ENCODE peak calls at places on chromosomes 4 and X, in five cellular contexts. E is aorta, B is PC-9, G is psoas muscle, H is heart right ventricle. S is an unnamed sample. For H3K9me3 and H3K27me3, the result is how much of the 10 kb centered on the place peaks cover.

GRCh38 chr4:113784497-113785254 is 23.1 kb upstream of the CAMK2D start:
- DNase-seq in H (no peak), B (no peak), G (no peak), E (no peak), S (no peak)

GRCh38 chr4:142917678-142918077 is 71.6 kb upstream of the INPP4B start:
- DNase-seq in G (no peak), E (no peak), B (no peak), H (no peak), S (no peak)

GRCh38 chr4:61443813-61444510 is 243.8 kb downstream of the ADGRL3 start:
- DNase-seq in E (no peak), H (no peak), G (no peak), B (peak), S (no peak)

GRCh38 chr4:112861378-112862317 is 187.8 kb upstream of the ANK2 start:
- DNase-seq in E (no peak), G (no peak), H (no peak), B (no peak), S (no peak)

GRCh38 chr4:109206610-109207009 is 95.8 kb downstream of the COL25A1 start:
- DNase-seq in B (no peak), H (no peak), G (no peak), E (no peak), S (no peak)

GRCh38 chr4:118968006-118968405 is 79.4 kb downstream of the SYNPO2 start:
- DNase-seq in E (no peak), H (no peak), G (peak), B (peak), S (peak)

GRCh38 chr4:54005475-54005874 is 58.9 kb downstream of the CHIC2 start:
- DNase-seq in E (no peak), G (no peak), B (no peak), H (no peak), S (no peak)

GRCh38 chr4:62816566-62816965 is 1592.7 kb downstream of the TECRL start:
- DNase-seq in B (no peak), G (no peak), H (no peak), E (no peak), S (no peak)

GRCh38 chr4:66275381-66276060 is 605.2 kb upstream of the EPHA5 start:
- DNase-seq in H (no peak), G (no peak), B (no peak), E (no peak), S (no peak)

GRCh38 chr4:2482693-2483092 is 13.8 kb downstream of the RNF4 start:
- DNase-seq in B (no peak), E (peak), G (peak), H (no peak), S (no peak)

GRCh38 chrX:86014421-86014820 is 32.9 kb downstream of the CHM start:
- DNase-seq in H (no peak), B (no peak), E (no peak), G (no peak), S (no peak)

GRCh38 chrX:1420371-1420770 is 28.5 kb upstream of the SLC25A6 start:
- DNase-seq in B (no peak), E (peak), H (no peak), G (no peak), S (no peak)

GRCh38 chr4:53688186-53688790 is 97.0 kb upstream of the LNX1 start:
- DNase-seq in B (no peak), E (no peak), G (no peak), H (no peak), S (no peak)

GRCh38 chr4:109046549-109047171 is 255.8 kb downstream of the COL25A1 start:
- DNase-seq in G (no peak), H (no peak), B (no peak), E (no peak), S (no peak)

GRCh38 chr4:16337936-16338335 is 111.7 kb upstream of the TAPT1 start:
- DNase-seq in E (no peak), B (no peak), H (no peak), G (no peak), S (no peak)

GRCh38 chr4:108193891-108194672 is 25.4 kb upstream of the LEF1 start:
- DNase-seq in E (no peak), H (no peak), G (no peak), B (no peak), S (no peak)

GRCh38 chr4:108502366-108502765 is 118.0 kb upstream of the RPL34 start:
- DNase-seq in G (no peak), H (no peak), E (no peak), B (no peak), S (no peak)

GRCh38 chrX:19904778-19905367 is 17.5 kb upstream of the SH3KBP1 start:
- DNase-seq in H (no peak), E (no peak), G (no peak), B (peak), S (no peak)

GRCh38 chr4:187042251-187042650 is 318.6 kb upstream of the FAT1 start:
- DNase-seq in H (no peak), B (no peak), G (no peak), E (no peak), S (no peak)

GRCh38 chr4:72505314-72505744 is 63.7 kb downstream of the ADAMTS3 start:
- DNase-seq in H (no peak), G (no peak), B (peak), E (no peak), S (no peak)

GRCh38 chr4:102318105-102318504 is 27.2 kb downstream of the SLC39A8 start:
- DNase-seq in G (no peak), B (no peak), E (no peak), H (no peak), S (no peak)

GRCh38 chrX:111181883-111182400 is 86.0 kb downstream of the PAK3 start:
- DNase-seq in B (no peak), G (no peak), E (no peak), H (no peak), S (no peak)

GRCh38 chr4:9924750-9925149 is 96.5 kb downstream of the SLC2A9 start:
- DNase-seq in G (no peak), B (peak), E (no peak), H (no peak), S (no peak)

GRCh38 chr4:40317921-40318658 is 17.0 kb upstream of the CHRNA9 start:
- DNase-seq in G (no peak), E (no peak), H (no peak), B (no peak), S (no peak)

GRCh38 chrX:44873415-44874270 is 655 bp downstream of the KDM6A start:
- DNase-seq in E (peak), B (peak), H (peak), G (peak), S (peak)

GRCh38 chr4:24963277-24963676 is 50.4 kb upstream of the CCDC149 start:
- DNase-seq in G (no peak), H (no peak), E (no peak), B (no peak), S (no peak)

GRCh38 chr4:123977623-123978022 is 581.0 kb downstream of the SPRY1 start:
- DNase-seq in B (no peak), G (no peak), H (no peak), E (no peak), S (no peak)

GRCh38 chrX:13762015-13762414 is 27.5 kb downstream of the OFD1 start:
- DNase-seq in H (no peak), E (no peak), B (no peak), G (no peak), S (no peak)

GRCh38 chr4:8393593-8394038 is 46.9 kb downstream of the ACOX3 start:
- DNase-seq in B (peak), H (no peak), G (peak), E (peak), S (peak)

GRCh38 chr4:173835863-173836262 is 305.8 kb upstream of the HAND2 start:
- DNase-seq in E (no peak), G (no peak), B (no peak), H (no peak), S (peak)

GRCh38 chrX:144616317-144616716 is 631.0 kb upstream of the SPANXN1 start:
- DNase-seq in B (no peak), G (no peak), E (no peak), H (no peak), S (no peak)

GRCh38 chr4:96652821-96653220 is 812.9 kb downstream of the PDHA2 start:
- DNase-seq in B (no peak), E (no peak), G (no peak), H (no peak), S (no peak)

GRCh38 chr4:121726642-121727268 is 30.0 kb upstream of the ANXA5 start:
- DNase-seq in E (no peak), H (no peak), B (no peak), G (no peak), S (no peak)

GRCh38 chrX:37712458-37712857 is 26.9 kb downstream of the XK start:
- DNase-seq in E (no peak), H (no peak), G (no peak), B (no peak), S (no peak)

GRCh38 chr4:101556845-101557244 is 209.5 kb upstream of the PPP3CA start:
- DNase-seq in H (no peak), E (no peak), G (no peak), B (no peak), S (no peak)

GRCh38 chr4:154781126-154781982 is at the start of gene RBM46:
- DNase-seq in E (no peak), H (no peak), G (no peak), B (no peak), S (no peak)

GRCh38 chr4:445410-445809 is 53.5 kb downstream of the ZNF721 start:
- DNase-seq in H (no peak), B (no peak), E (no peak), G (no peak), S (no peak)
- H3K9me3 ChIP-seq in H (half or more), B (half or more), E (under half), G (half or more), S (half or more)

DNA sequence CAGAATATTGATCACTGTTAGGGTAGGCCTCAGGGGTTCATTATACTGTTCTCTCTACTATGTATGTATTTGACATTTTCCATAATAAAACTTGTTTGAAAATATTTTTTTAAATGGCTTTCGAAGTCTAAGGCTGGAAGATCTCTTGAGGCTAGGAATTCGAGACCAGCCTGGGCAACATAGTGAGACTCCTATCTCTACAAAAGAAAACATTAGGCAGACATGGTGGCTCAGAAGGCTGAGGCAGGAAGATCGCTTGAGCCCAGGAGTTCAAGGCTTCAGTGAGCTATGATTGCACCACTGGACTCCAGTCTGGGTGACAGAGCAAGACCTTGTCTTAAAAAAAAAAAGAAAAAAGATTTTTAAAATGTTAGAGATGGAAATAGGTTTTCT is 15.5 kb upstream of the TBC1D14 start:
- DNase-seq in G (no peak), B (no peak), H (no peak), E (no peak), S (no peak)
- H3K27ac ChIP-seq in G (peak), B (no peak), H (no peak), E (no peak), S (no peak)

GRCh38 chrX:41824551-41824950 is 98.8 kb downstream of the CASK start:
- DNase-seq in B (no peak), G (no peak), E (no peak), H (no peak), S (no peak)
- H3K27me3 ChIP-seq in B (under half), G (under half), E (under half), H (under half), S (under half)

DNA sequence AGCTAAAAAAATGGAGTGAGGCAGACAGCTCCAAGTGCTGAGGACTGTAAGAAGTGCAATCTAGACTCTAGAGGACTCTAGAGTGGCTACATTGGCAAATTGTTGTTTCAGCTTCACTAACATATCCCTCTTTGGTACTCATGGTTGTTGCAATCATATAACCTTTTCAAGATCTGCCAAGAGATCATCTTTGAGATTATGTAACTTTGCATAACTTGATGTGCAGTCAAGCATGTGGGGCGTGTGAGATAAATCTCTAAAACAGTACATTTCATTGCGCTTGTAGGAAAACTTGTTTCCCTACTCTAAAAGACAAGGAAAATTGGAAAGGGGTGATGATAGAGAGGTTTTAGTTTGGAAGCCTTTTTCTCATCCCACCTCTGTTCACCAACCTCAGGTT is 11.2 kb upstream of the BRS3 start:
- DNase-seq in G (no peak), H (no peak), B (no peak), E (no peak), S (no peak)
- H3K9me3 ChIP-seq in G (under half), H (under half), B (under half), E (under half), S (under half)

DNA sequence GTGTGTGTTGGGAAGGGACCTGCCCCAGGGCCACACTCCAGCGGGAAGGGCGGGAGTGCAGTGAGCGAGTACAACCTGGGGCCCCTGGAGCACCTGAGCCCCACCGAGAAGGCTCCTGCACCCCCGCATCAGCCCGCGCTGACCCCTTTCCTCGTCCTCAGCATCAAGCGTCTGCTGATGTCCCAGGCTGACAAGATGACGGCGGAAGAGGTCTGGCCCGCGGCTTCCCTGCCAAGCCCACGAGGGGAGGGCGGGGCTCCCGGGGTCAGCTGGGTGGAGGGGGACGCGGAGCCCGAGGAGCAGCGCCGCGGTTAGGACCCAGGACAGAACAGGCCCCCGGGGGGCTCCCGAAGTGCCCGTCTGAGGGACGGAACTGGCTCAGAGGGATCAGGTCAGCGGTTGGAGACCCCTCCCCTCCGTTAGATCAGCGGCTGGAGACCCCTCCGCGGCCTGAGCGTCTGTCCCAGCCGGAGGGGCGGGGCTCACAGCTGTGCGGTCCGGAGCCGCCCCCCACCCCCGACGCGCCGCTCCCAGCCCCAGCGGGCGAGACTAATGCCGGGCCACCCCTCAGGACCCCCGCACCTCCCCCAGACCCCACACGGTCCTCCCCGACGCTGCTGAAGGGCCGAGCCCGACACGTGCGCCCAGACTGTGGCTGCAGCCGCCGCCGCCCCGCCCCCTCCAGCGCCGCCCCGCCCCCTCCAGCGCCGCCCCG is 6.7 kb downstream of the MYL5 start:
- DNase-seq in E (peak), G (peak), B (peak), H (peak), S (no peak)
- H3K27ac ChIP-seq in E (no peak), G (no peak), B (no peak), H (no peak), S (peak)

GRCh38 chrX:134602410-134602809 is 55.9 kb downstream of the PLAC1 start:
- DNase-seq in E (no peak), H (no peak), B (no peak), G (no peak), S (no peak)

GRCh38 chrX:134601240-134601639 is 57.0 kb downstream of the PLAC1 start:
- DNase-seq in B (no peak), G (no peak), E (no peak), H (no peak), S (no peak)

GRCh38 chrX:134604701-134605271 is 53.5 kb downstream of the PLAC1 start:
- DNase-seq in H (no peak), E (no peak), G (no peak), B (no peak), S (no peak)

GRCh38 chrX:134600714-134601113 is 57.6 kb downstream of the PLAC1 start:
- DNase-seq in E (no peak), G (no peak), B (no peak), H (no peak), S (no peak)

GRCh38 chrX:134603806-134604700 is 54.2 kb downstream of the PLAC1 start:
- DNase-seq in G (peak), H (no peak), E (no peak), B (no peak), S (no peak)
- H3K27me3 ChIP-seq in G (under half), H (under half), E (under half), B (under half), S (under half)

GRCh38 chrX:71928856-71929255 is 18.2 kb downstream of the NHSL2 start:
- DNase-seq in G (no peak), H (no peak), B (no peak), E (no peak), S (no peak)

GRCh38 chrX:71935542-71935941 is 24.9 kb downstream of the NHSL2 start:
- DNase-seq in B (no peak), G (no peak), H (no peak), E (no peak), S (peak)

GRCh38 chrX:71927040-71927439 is 16.4 kb downstream of the NHSL2 start:
- DNase-seq in B (no peak), E (no peak), G (no peak), H (no peak), S (no peak)

GRCh38 chrX:71930298-71930697 is 19.7 kb downstream of the NHSL2 start:
- DNase-seq in B (no peak), G (no peak), H (no peak), E (no peak), S (no peak)
- H3K9me3 ChIP-seq in B (under half), G (under half), H (under half), E (under half), S (under half)

GRCh38 chrX:39398973-39399268 is 597.7 kb downstream of the MID1IP1 start:
- DNase-seq in H (peak), E (no peak), G (no peak), B (no peak), S (no peak)

GRCh38 chrX:39398215-39398972 is 597.1 kb downstream of the MID1IP1 start:
- DNase-seq in E (no peak), H (no peak), G (no peak), B (no peak), S (no peak)

GRCh38 chrX:39399387-39399786 is 598.1 kb downstream of the MID1IP1 start:
- DNase-seq in G (no peak), E (no peak), H (no peak), B (no peak), S (no peak)

GRCh38 chrX:39402158-39402557 is 600.9 kb downstream of the MID1IP1 start:
- DNase-seq in B (no peak), H (no peak), G (no peak), E (no peak), S (no peak)

GRCh38 chrX:39401483-39402110 is 600.3 kb downstream of the MID1IP1 start:
- DNase-seq in G (no peak), B (no peak), H (no peak), E (no peak), S (no peak)
- H3K27ac ChIP-seq in G (no peak), B (no peak), H (no peak), E (no peak), S (no peak)

S was measured in right atrium auricular region.